ENCODE peak calls at places on chromosomes 11 and 22, in seven cellular contexts. One of them, this sample, is unnamed.

GRCh38 chr11:3231851-3232744 is at the start of gene MRGPRE:
- DNase-seq in astrocyte of the cerebellum: no peak
- DNase-seq in colonic mucosa: no peak
- DNase-seq in progenitor cell of endocrine pancreas: no peak
- DNase-seq in tibial nerve: no peak
- DNase-seq in GM13976: no peak
- DNase-seq in kidney: peak
- DNase-seq in this sample: peak

GRCh38 chr11:57424802-57425564 is 1.9 kb downstream of the SLC43A3 start:
- DNase-seq in astrocyte of the cerebellum: peak
- DNase-seq in colonic mucosa: peak
- DNase-seq in progenitor cell of endocrine pancreas: no peak
- DNase-seq in tibial nerve: peak
- DNase-seq in GM13976: peak
- DNase-seq in kidney: peak
- DNase-seq in this sample: peak

GRCh38 chr11:115539844-115540243 is 35.6 kb upstream of the CADM1 start:
- DNase-seq in astrocyte of the cerebellum: no peak
- DNase-seq in colonic mucosa: no peak
- DNase-seq in progenitor cell of endocrine pancreas: no peak
- DNase-seq in tibial nerve: no peak
- DNase-seq in GM13976: no peak
- DNase-seq in kidney: no peak
- DNase-seq in this sample: no peak

GRCh38 chr22:38740754-38741153 is 15.0 kb downstream of the SUN2 start:
- DNase-seq in astrocyte of the cerebellum: no peak
- DNase-seq in colonic mucosa: no peak
- DNase-seq in progenitor cell of endocrine pancreas: no peak
- DNase-seq in tibial nerve: no peak
- DNase-seq in GM13976: no peak
- DNase-seq in kidney: no peak
- DNase-seq in this sample: no peak

GRCh38 chr11:88332851-88333250 is 4.7 kb downstream of the CTSC start:
- DNase-seq in astrocyte of the cerebellum: no peak
- DNase-seq in colonic mucosa: no peak
- DNase-seq in progenitor cell of endocrine pancreas: no peak
- DNase-seq in tibial nerve: no peak
- DNase-seq in GM13976: no peak
- DNase-seq in kidney: no peak
- DNase-seq in this sample: no peak

GRCh38 chr22:31275576-31275975 is 16.7 kb downstream of the PIK3IP1 start:
- DNase-seq in astrocyte of the cerebellum: no peak
- DNase-seq in colonic mucosa: no peak
- DNase-seq in progenitor cell of endocrine pancreas: no peak
- DNase-seq in tibial nerve: no peak
- DNase-seq in GM13976: no peak
- DNase-seq in kidney: no peak
- DNase-seq in this sample: no peak

GRCh38 chr11:115706735-115707134 is 202.5 kb upstream of the CADM1 start:
- DNase-seq in astrocyte of the cerebellum: no peak
- DNase-seq in colonic mucosa: no peak
- DNase-seq in progenitor cell of endocrine pancreas: no peak
- DNase-seq in tibial nerve: no peak
- DNase-seq in GM13976: no peak
- DNase-seq in kidney: no peak
- DNase-seq in this sample: no peak

GRCh38 chr11:76588455-76589325 is 81.9 kb downstream of the LRRC32 start:
- DNase-seq in astrocyte of the cerebellum: no peak
- DNase-seq in colonic mucosa: peak
- DNase-seq in progenitor cell of endocrine pancreas: no peak
- DNase-seq in tibial nerve: no peak
- DNase-seq in GM13976: peak
- DNase-seq in kidney: peak
- DNase-seq in this sample: peak

GRCh38 chr11:77058900-77059299 is 7.9 kb upstream of the CAPN5 start:
- DNase-seq in astrocyte of the cerebellum: no peak
- DNase-seq in colonic mucosa: no peak
- DNase-seq in progenitor cell of endocrine pancreas: no peak
- DNase-seq in tibial nerve: no peak
- DNase-seq in GM13976: no peak
- DNase-seq in kidney: no peak
- DNase-seq in this sample: no peak

GRCh38 chr11:26703792-26704191 is 18.1 kb downstream of the SLC5A12 start:
- DNase-seq in astrocyte of the cerebellum: no peak
- DNase-seq in colonic mucosa: no peak
- DNase-seq in progenitor cell of endocrine pancreas: no peak
- DNase-seq in tibial nerve: no peak
- DNase-seq in GM13976: no peak
- DNase-seq in kidney: no peak
- DNase-seq in this sample: no peak

GRCh38 chr11:76838422-76839068 is 22.2 kb upstream of the ACER3 start:
- DNase-seq in astrocyte of the cerebellum: no peak
- DNase-seq in colonic mucosa: peak
- DNase-seq in progenitor cell of endocrine pancreas: no peak
- DNase-seq in tibial nerve: no peak
- DNase-seq in GM13976: no peak
- DNase-seq in kidney: no peak
- DNase-seq in this sample: no peak

GRCh38 chr11:17846852-17847453 is 112.4 kb downstream of the KCNC1 start:
- DNase-seq in astrocyte of the cerebellum: peak
- DNase-seq in colonic mucosa: no peak
- DNase-seq in progenitor cell of endocrine pancreas: no peak
- DNase-seq in tibial nerve: no peak
- DNase-seq in GM13976: no peak
- DNase-seq in kidney: no peak
- DNase-seq in this sample: no peak

GRCh38 chr11:74822187-74822586 is 73.5 kb downstream of the RNF169 start:
- DNase-seq in astrocyte of the cerebellum: peak
- DNase-seq in colonic mucosa: no peak
- DNase-seq in progenitor cell of endocrine pancreas: no peak
- DNase-seq in tibial nerve: no peak
- DNase-seq in GM13976: no peak
- DNase-seq in kidney: no peak
- DNase-seq in this sample: no peak

GRCh38 chr22:50081426-50082196 is 3.6 kb downstream of the MLC1 start:
- DNase-seq in astrocyte of the cerebellum: no peak
- DNase-seq in colonic mucosa: no peak
- DNase-seq in progenitor cell of endocrine pancreas: no peak
- DNase-seq in tibial nerve: no peak
- DNase-seq in GM13976: peak
- DNase-seq in kidney: no peak
- DNase-seq in this sample: no peak

GRCh38 chr11:98549571-98549970 is 471.2 kb upstream of the CNTN5 start:
- DNase-seq in astrocyte of the cerebellum: no peak
- DNase-seq in colonic mucosa: no peak
- DNase-seq in progenitor cell of endocrine pancreas: no peak
- DNase-seq in tibial nerve: no peak
- DNase-seq in GM13976: no peak
- DNase-seq in kidney: no peak
- DNase-seq in this sample: no peak

GRCh38 chr11:129408865-129409444 is 33.3 kb downstream of the BARX2 start:
- DNase-seq in astrocyte of the cerebellum: no peak
- DNase-seq in colonic mucosa: no peak
- DNase-seq in progenitor cell of endocrine pancreas: no peak
- DNase-seq in tibial nerve: no peak
- DNase-seq in GM13976: no peak
- DNase-seq in kidney: no peak
- DNase-seq in this sample: no peak

GRCh38 chr11:65506316-65506769 is 7.5 kb downstream of the MALAT1 start:
- DNase-seq in astrocyte of the cerebellum: no peak
- DNase-seq in colonic mucosa: no peak
- DNase-seq in progenitor cell of endocrine pancreas: no peak
- DNase-seq in tibial nerve: no peak
- DNase-seq in GM13976: no peak
- DNase-seq in kidney: no peak
- DNase-seq in this sample: no peak

GRCh38 chr22:41380993-41381328 is 781 bp upstream of the TEF start:
- DNase-seq in astrocyte of the cerebellum: peak
- DNase-seq in colonic mucosa: peak
- DNase-seq in progenitor cell of endocrine pancreas: no peak
- DNase-seq in tibial nerve: no peak
- DNase-seq in GM13976: no peak
- DNase-seq in kidney: no peak
- DNase-seq in this sample: no peak

GRCh38 chr11:129291556-129291955 is 84.1 kb upstream of the BARX2 start:
- DNase-seq in astrocyte of the cerebellum: no peak
- DNase-seq in colonic mucosa: no peak
- DNase-seq in progenitor cell of endocrine pancreas: no peak
- DNase-seq in tibial nerve: no peak
- DNase-seq in GM13976: no peak
- DNase-seq in kidney: no peak
- DNase-seq in this sample: no peak

GRCh38 chr11:79116600-79116999 is 324.2 kb downstream of the TENM4 start:
- DNase-seq in astrocyte of the cerebellum: no peak
- DNase-seq in colonic mucosa: no peak
- DNase-seq in progenitor cell of endocrine pancreas: no peak
- DNase-seq in tibial nerve: no peak
- DNase-seq in GM13976: no peak
- DNase-seq in kidney: no peak
- DNase-seq in this sample: no peak

DNA sequence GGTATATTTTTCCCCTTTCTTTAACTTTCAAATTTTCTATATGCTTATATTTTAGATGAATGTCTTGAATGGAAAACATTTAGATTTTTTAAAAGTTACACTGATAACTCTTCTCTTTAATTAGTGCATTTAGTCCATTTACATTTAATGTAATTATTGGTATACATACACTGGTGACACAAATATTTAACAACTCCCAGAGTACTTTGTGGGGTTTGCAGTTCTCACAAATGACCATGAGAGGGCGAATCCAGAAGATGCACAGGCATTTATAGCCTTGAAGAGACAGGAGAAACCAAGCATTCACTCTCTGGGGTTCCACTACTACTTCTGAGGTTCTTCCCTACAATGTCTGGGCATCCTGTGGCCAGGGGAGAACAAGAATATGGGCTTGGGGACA is 125.1 kb downstream of the TIMP3 start:
- DNase-seq in astrocyte of the cerebellum: no peak
- DNase-seq in colonic mucosa: no peak
- DNase-seq in progenitor cell of endocrine pancreas: no peak
- DNase-seq in tibial nerve: no peak
- DNase-seq in GM13976: peak
- DNase-seq in kidney: no peak
- DNase-seq in this sample: peak
- TF ChIP-seq CTCF in astrocyte of the cerebellum: peak
- TF ChIP-seq CTCF in colonic mucosa: peak
- TF ChIP-seq CTCF in progenitor cell of endocrine pancreas: peak
- TF ChIP-seq CTCF in tibial nerve: peak
- TF ChIP-seq CTCF in GM13976: peak
- TF ChIP-seq CTCF in kidney: peak
- TF ChIP-seq CTCF in this sample: peak

GRCh38 chr11:43576834-43577521 is 103.6 kb upstream of the HSD17B12 start:
- DNase-seq in astrocyte of the cerebellum: peak
- DNase-seq in colonic mucosa: peak
- DNase-seq in progenitor cell of endocrine pancreas: no peak
- DNase-seq in tibial nerve: no peak
- DNase-seq in GM13976: peak
- DNase-seq in kidney: no peak
- DNase-seq in this sample: peak
- TF ChIP-seq CTCF in astrocyte of the cerebellum: peak
- TF ChIP-seq CTCF in colonic mucosa: no peak
- TF ChIP-seq CTCF in progenitor cell of endocrine pancreas: peak
- TF ChIP-seq CTCF in tibial nerve: no peak
- TF ChIP-seq CTCF in GM13976: peak
- TF ChIP-seq CTCF in kidney: peak
- TF ChIP-seq CTCF in this sample: no peak

DNA sequence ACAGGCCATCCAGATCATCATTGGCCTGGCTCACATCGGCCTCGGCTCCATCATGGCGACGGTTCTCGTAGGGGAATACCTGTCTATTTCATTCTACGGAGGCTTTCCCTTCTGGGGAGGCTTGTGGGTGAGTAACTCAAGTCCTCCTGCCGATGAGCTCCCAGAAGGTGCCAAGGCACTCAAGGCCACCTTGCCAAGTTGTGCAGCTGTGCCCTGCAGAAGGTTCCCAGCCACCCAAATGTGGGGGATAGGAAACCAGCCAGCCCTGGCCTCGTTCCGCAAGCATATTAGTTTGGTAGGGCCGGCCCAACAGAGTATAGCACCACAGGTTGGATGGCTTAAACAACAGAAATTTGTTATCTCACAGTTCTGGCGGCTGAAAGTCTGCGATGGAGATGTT is 4.0 kb downstream of the MS4A8 start:
- DNase-seq in astrocyte of the cerebellum: no peak
- DNase-seq in colonic mucosa: no peak
- DNase-seq in progenitor cell of endocrine pancreas: no peak
- DNase-seq in tibial nerve: no peak
- DNase-seq in GM13976: no peak
- DNase-seq in kidney: no peak
- DNase-seq in this sample: no peak
- TF ChIP-seq CTCF in astrocyte of the cerebellum: no peak
- TF ChIP-seq CTCF in colonic mucosa: no peak
- TF ChIP-seq CTCF in progenitor cell of endocrine pancreas: no peak
- TF ChIP-seq CTCF in tibial nerve: no peak
- TF ChIP-seq CTCF in GM13976: no peak
- TF ChIP-seq CTCF in kidney: no peak
- TF ChIP-seq CTCF in this sample: no peak

GRCh38 chr11:10307411-10308207 is 2.7 kb downstream of the ADM start:
- DNase-seq in astrocyte of the cerebellum: peak
- DNase-seq in colonic mucosa: peak
- DNase-seq in progenitor cell of endocrine pancreas: peak
- DNase-seq in tibial nerve: peak
- DNase-seq in GM13976: peak
- DNase-seq in kidney: peak
- DNase-seq in this sample: peak
- TF ChIP-seq CTCF in astrocyte of the cerebellum: peak
- TF ChIP-seq CTCF in colonic mucosa: peak
- TF ChIP-seq CTCF in progenitor cell of endocrine pancreas: peak
- TF ChIP-seq CTCF in tibial nerve: peak
- TF ChIP-seq CTCF in GM13976: peak
- TF ChIP-seq CTCF in kidney: peak
- TF ChIP-seq CTCF in this sample: peak

GRCh38 chr22:44807915-44808690 is 55.7 kb downstream of the ARHGAP8 start:
- DNase-seq in astrocyte of the cerebellum: no peak
- DNase-seq in colonic mucosa: no peak
- DNase-seq in progenitor cell of endocrine pancreas: no peak
- DNase-seq in tibial nerve: no peak
- DNase-seq in GM13976: no peak
- DNase-seq in kidney: peak
- DNase-seq in this sample: no peak
- TF ChIP-seq CTCF in astrocyte of the cerebellum: peak
- TF ChIP-seq CTCF in colonic mucosa: no peak
- TF ChIP-seq CTCF in progenitor cell of endocrine pancreas: peak
- TF ChIP-seq CTCF in tibial nerve: no peak
- TF ChIP-seq CTCF in GM13976: peak
- TF ChIP-seq CTCF in kidney: no peak
- TF ChIP-seq CTCF in this sample: peak